ENCODE peak calls at places on chromosomes 6 and 20, in seven cellular contexts. One of them, this sample, is unnamed. For H3K27me3, the result is how much of the 10 kb centered on the place peaks cover.

GRCh38 chr6:50143011-50143719 is 93.4 kb upstream of the DEFB112 start:
- DNase-seq in fibroblast of lung: peak
- DNase-seq in neuronal stem cell: no peak
- DNase-seq in AG04450: no peak
- DNase-seq in adrenal gland: no peak
- DNase-seq in neural progenitor cell: no peak
- DNase-seq in dorsolateral prefrontal cortex: no peak
- DNase-seq in this sample: no peak

GRCh38 chr6:3324262-3324942 is 65.7 kb downstream of the PSMG4 start:
- DNase-seq in adrenal gland: peak
- DNase-seq in fibroblast of lung: peak
- DNase-seq in AG04450: peak
- DNase-seq in neuronal stem cell: no peak
- DNase-seq in dorsolateral prefrontal cortex: peak
- DNase-seq in neural progenitor cell: no peak
- DNase-seq in this sample: no peak

GRCh38 chr20:986733-987355 is 15.3 kb downstream of the RSPO4 start:
- DNase-seq in AG04450: no peak
- DNase-seq in neural progenitor cell: no peak
- DNase-seq in fibroblast of lung: no peak
- DNase-seq in neuronal stem cell: no peak
- DNase-seq in dorsolateral prefrontal cortex: no peak
- DNase-seq in adrenal gland: no peak
- DNase-seq in this sample: no peak

GRCh38 chr6:133254552-133255228 is 13.5 kb downstream of the EYA4 start:
- DNase-seq in adrenal gland: no peak
- DNase-seq in dorsolateral prefrontal cortex: no peak
- DNase-seq in fibroblast of lung: peak
- DNase-seq in neuronal stem cell: no peak
- DNase-seq in neural progenitor cell: no peak
- DNase-seq in AG04450: no peak
- DNase-seq in this sample: no peak

GRCh38 chr6:12348530-12349511 is 58.7 kb downstream of the EDN1 start:
- DNase-seq in fibroblast of lung: peak
- DNase-seq in AG04450: peak
- DNase-seq in adrenal gland: no peak
- DNase-seq in neural progenitor cell: no peak
- DNase-seq in dorsolateral prefrontal cortex: no peak
- DNase-seq in neuronal stem cell: no peak
- DNase-seq in this sample: no peak

GRCh38 chr6:137879301-137879700 is 12.2 kb downstream of the TNFAIP3 start:
- DNase-seq in fibroblast of lung: no peak
- DNase-seq in neural progenitor cell: no peak
- DNase-seq in adrenal gland: no peak
- DNase-seq in AG04450: no peak
- DNase-seq in dorsolateral prefrontal cortex: no peak
- DNase-seq in neuronal stem cell: no peak
- DNase-seq in this sample: no peak

GRCh38 chr6:28606424-28607391 is 81.0 kb downstream of the GPX5 start:
- DNase-seq in adrenal gland: no peak
- DNase-seq in dorsolateral prefrontal cortex: peak
- DNase-seq in neural progenitor cell: peak
- DNase-seq in neuronal stem cell: peak
- DNase-seq in fibroblast of lung: peak
- DNase-seq in AG04450: no peak
- DNase-seq in this sample: no peak

GRCh38 chr6:11609324-11610071 is 71.9 kb downstream of the TMEM170B start:
- DNase-seq in fibroblast of lung: peak
- DNase-seq in neuronal stem cell: no peak
- DNase-seq in AG04450: no peak
- DNase-seq in adrenal gland: peak
- DNase-seq in dorsolateral prefrontal cortex: no peak
- DNase-seq in neural progenitor cell: peak
- DNase-seq in this sample: no peak

GRCh38 chr20:4820833-4821518 is 99.3 kb downstream of the PRND start:
- DNase-seq in neural progenitor cell: no peak
- DNase-seq in fibroblast of lung: peak
- DNase-seq in neuronal stem cell: no peak
- DNase-seq in dorsolateral prefrontal cortex: peak
- DNase-seq in AG04450: peak
- DNase-seq in adrenal gland: peak
- DNase-seq in this sample: no peak

GRCh38 chr6:46113370-46113769 is 16.4 kb upstream of the ENPP4 start:
- DNase-seq in adrenal gland: no peak
- DNase-seq in AG04450: no peak
- DNase-seq in neuronal stem cell: no peak
- DNase-seq in neural progenitor cell: no peak
- DNase-seq in dorsolateral prefrontal cortex: no peak
- DNase-seq in fibroblast of lung: no peak
- DNase-seq in this sample: no peak

GRCh38 chr6:154308986-154309385 is 47.6 kb downstream of the IPCEF1 start:
- DNase-seq in neural progenitor cell: no peak
- DNase-seq in fibroblast of lung: no peak
- DNase-seq in adrenal gland: no peak
- DNase-seq in dorsolateral prefrontal cortex: no peak
- DNase-seq in AG04450: no peak
- DNase-seq in neuronal stem cell: no peak
- DNase-seq in this sample: no peak

GRCh38 chr6:44956426-44956825 is 371.7 kb upstream of the RUNX2 start:
- DNase-seq in neural progenitor cell: no peak
- DNase-seq in adrenal gland: no peak
- DNase-seq in dorsolateral prefrontal cortex: no peak
- DNase-seq in AG04450: no peak
- DNase-seq in neuronal stem cell: no peak
- DNase-seq in fibroblast of lung: no peak
- DNase-seq in this sample: no peak

GRCh38 chr6:44955145-44955544 is 373.0 kb upstream of the RUNX2 start:
- DNase-seq in adrenal gland: no peak
- DNase-seq in dorsolateral prefrontal cortex: no peak
- DNase-seq in fibroblast of lung: no peak
- DNase-seq in neural progenitor cell: no peak
- DNase-seq in neuronal stem cell: no peak
- DNase-seq in AG04450: no peak
- DNase-seq in this sample: no peak

GRCh38 chr6:44960898-44961297 is 367.2 kb upstream of the RUNX2 start:
- DNase-seq in dorsolateral prefrontal cortex: no peak
- DNase-seq in neural progenitor cell: no peak
- DNase-seq in AG04450: no peak
- DNase-seq in fibroblast of lung: peak
- DNase-seq in adrenal gland: no peak
- DNase-seq in neuronal stem cell: no peak
- DNase-seq in this sample: no peak

GRCh38 chr6:44954281-44954680 is 373.8 kb upstream of the RUNX2 start:
- DNase-seq in neuronal stem cell: no peak
- DNase-seq in dorsolateral prefrontal cortex: no peak
- DNase-seq in fibroblast of lung: no peak
- DNase-seq in AG04450: no peak
- DNase-seq in adrenal gland: no peak
- DNase-seq in neural progenitor cell: no peak
- DNase-seq in this sample: no peak

GRCh38 chr6:44957151-44957550 is 371.0 kb upstream of the RUNX2 start:
- DNase-seq in neural progenitor cell: no peak
- DNase-seq in AG04450: no peak
- DNase-seq in adrenal gland: no peak
- DNase-seq in fibroblast of lung: no peak
- DNase-seq in neuronal stem cell: no peak
- DNase-seq in dorsolateral prefrontal cortex: no peak
- DNase-seq in this sample: no peak
- H3K27me3 ChIP-seq in neural progenitor cell: under half
- H3K27me3 ChIP-seq in AG04450: under half
- H3K27me3 ChIP-seq in adrenal gland: under half
- H3K27me3 ChIP-seq in fibroblast of lung: under half
- H3K27me3 ChIP-seq in neuronal stem cell: under half
- H3K27me3 ChIP-seq in dorsolateral prefrontal cortex: under half
- H3K27me3 ChIP-seq in this sample: under half

GRCh38 chr20:56628015-56628872 is 862 bp upstream of the TFAP2C start:
- DNase-seq in AG04450: no peak
- DNase-seq in fibroblast of lung: no peak
- DNase-seq in neural progenitor cell: peak
- DNase-seq in adrenal gland: no peak
- DNase-seq in neuronal stem cell: no peak
- DNase-seq in dorsolateral prefrontal cortex: no peak
- DNase-seq in this sample: no peak

GRCh38 chr20:56630086-56630493 is 984 bp downstream of the TFAP2C start:
- DNase-seq in AG04450: no peak
- DNase-seq in adrenal gland: no peak
- DNase-seq in dorsolateral prefrontal cortex: no peak
- DNase-seq in neural progenitor cell: peak
- DNase-seq in fibroblast of lung: no peak
- DNase-seq in neuronal stem cell: peak
- DNase-seq in this sample: peak

GRCh38 chr20:56628873-56629463 is at the start of gene TFAP2C:
- DNase-seq in adrenal gland: peak
- DNase-seq in neuronal stem cell: peak
- DNase-seq in fibroblast of lung: no peak
- DNase-seq in neural progenitor cell: peak
- DNase-seq in dorsolateral prefrontal cortex: no peak
- DNase-seq in AG04450: no peak
- DNase-seq in this sample: peak

GRCh38 chr20:56630506-56631317 is 1.6 kb downstream of the TFAP2C start:
- DNase-seq in adrenal gland: no peak
- DNase-seq in dorsolateral prefrontal cortex: no peak
- DNase-seq in fibroblast of lung: no peak
- DNase-seq in neural progenitor cell: peak
- DNase-seq in AG04450: no peak
- DNase-seq in neuronal stem cell: no peak
- DNase-seq in this sample: peak

GRCh38 chr20:56629464-56630085 is 469 bp downstream of the TFAP2C start:
- DNase-seq in AG04450: no peak
- DNase-seq in fibroblast of lung: no peak
- DNase-seq in neural progenitor cell: peak
- DNase-seq in dorsolateral prefrontal cortex: no peak
- DNase-seq in neuronal stem cell: no peak
- DNase-seq in adrenal gland: no peak
- DNase-seq in this sample: peak
- H3K27ac ChIP-seq in AG04450: no peak
- H3K27ac ChIP-seq in fibroblast of lung: no peak
- H3K27ac ChIP-seq in neural progenitor cell: no peak
- H3K27ac ChIP-seq in dorsolateral prefrontal cortex: no peak
- H3K27ac ChIP-seq in neuronal stem cell: no peak
- H3K27ac ChIP-seq in adrenal gland: no peak
- H3K27ac ChIP-seq in this sample: peak

GRCh38 chr20:40744072-40744471 is 55.0 kb upstream of the MAFB start:
- DNase-seq in AG04450: no peak
- DNase-seq in neuronal stem cell: no peak
- DNase-seq in adrenal gland: no peak
- DNase-seq in dorsolateral prefrontal cortex: no peak
- DNase-seq in neural progenitor cell: no peak
- DNase-seq in fibroblast of lung: no peak
- DNase-seq in this sample: no peak

GRCh38 chr20:40743172-40743775 is 54.2 kb upstream of the MAFB start:
- DNase-seq in AG04450: no peak
- DNase-seq in neural progenitor cell: no peak
- DNase-seq in dorsolateral prefrontal cortex: no peak
- DNase-seq in neuronal stem cell: no peak
- DNase-seq in adrenal gland: no peak
- DNase-seq in fibroblast of lung: no peak
- DNase-seq in this sample: no peak

GRCh38 chr20:40741507-40742106 is 52.6 kb upstream of the MAFB start:
- DNase-seq in fibroblast of lung: peak
- DNase-seq in adrenal gland: peak
- DNase-seq in neural progenitor cell: peak
- DNase-seq in AG04450: no peak
- DNase-seq in dorsolateral prefrontal cortex: no peak
- DNase-seq in neuronal stem cell: peak
- DNase-seq in this sample: peak

GRCh38 chr20:40739841-40740240 is 50.8 kb upstream of the MAFB start:
- DNase-seq in AG04450: no peak
- DNase-seq in dorsolateral prefrontal cortex: no peak
- DNase-seq in fibroblast of lung: no peak
- DNase-seq in neural progenitor cell: no peak
- DNase-seq in adrenal gland: no peak
- DNase-seq in neuronal stem cell: no peak
- DNase-seq in this sample: no peak

GRCh38 chr20:40738976-40739375 is 49.9 kb upstream of the MAFB start:
- DNase-seq in neuronal stem cell: no peak
- DNase-seq in neural progenitor cell: no peak
- DNase-seq in adrenal gland: no peak
- DNase-seq in fibroblast of lung: no peak
- DNase-seq in AG04450: no peak
- DNase-seq in dorsolateral prefrontal cortex: no peak
- DNase-seq in this sample: no peak
- H3K27me3 ChIP-seq in neuronal stem cell: under half
- H3K27me3 ChIP-seq in neural progenitor cell: under half
- H3K27me3 ChIP-seq in adrenal gland: under half
- H3K27me3 ChIP-seq in fibroblast of lung: under half
- H3K27me3 ChIP-seq in AG04450: under half
- H3K27me3 ChIP-seq in dorsolateral prefrontal cortex: under half
- H3K27me3 ChIP-seq in this sample: under half

GRCh38 chr6:151317995-151318365 is 73.4 kb downstream of the ZBTB2 start:
- DNase-seq in neuronal stem cell: no peak
- DNase-seq in fibroblast of lung: no peak
- DNase-seq in dorsolateral prefrontal cortex: no peak
- DNase-seq in adrenal gland: no peak
- DNase-seq in neural progenitor cell: no peak
- DNase-seq in AG04450: no peak
- DNase-seq in this sample: no peak

GRCh38 chr6:151320140-151320539 is 71.2 kb downstream of the ZBTB2 start:
- DNase-seq in dorsolateral prefrontal cortex: no peak
- DNase-seq in neuronal stem cell: no peak
- DNase-seq in adrenal gland: no peak
- DNase-seq in AG04450: no peak
- DNase-seq in fibroblast of lung: no peak
- DNase-seq in neural progenitor cell: no peak
- DNase-seq in this sample: no peak

GRCh38 chr6:151313060-151313459 is 73.3 kb downstream of the AKAP12 start:
- DNase-seq in dorsolateral prefrontal cortex: no peak
- DNase-seq in adrenal gland: no peak
- DNase-seq in neuronal stem cell: no peak
- DNase-seq in neural progenitor cell: no peak
- DNase-seq in AG04450: no peak
- DNase-seq in fibroblast of lung: no peak
- DNase-seq in this sample: no peak

GRCh38 chr6:151321438-151321837 is 69.9 kb downstream of the ZBTB2 start:
- DNase-seq in dorsolateral prefrontal cortex: no peak
- DNase-seq in adrenal gland: no peak
- DNase-seq in AG04450: no peak
- DNase-seq in fibroblast of lung: no peak
- DNase-seq in neural progenitor cell: no peak
- DNase-seq in neuronal stem cell: no peak
- DNase-seq in this sample: no peak

DNA sequence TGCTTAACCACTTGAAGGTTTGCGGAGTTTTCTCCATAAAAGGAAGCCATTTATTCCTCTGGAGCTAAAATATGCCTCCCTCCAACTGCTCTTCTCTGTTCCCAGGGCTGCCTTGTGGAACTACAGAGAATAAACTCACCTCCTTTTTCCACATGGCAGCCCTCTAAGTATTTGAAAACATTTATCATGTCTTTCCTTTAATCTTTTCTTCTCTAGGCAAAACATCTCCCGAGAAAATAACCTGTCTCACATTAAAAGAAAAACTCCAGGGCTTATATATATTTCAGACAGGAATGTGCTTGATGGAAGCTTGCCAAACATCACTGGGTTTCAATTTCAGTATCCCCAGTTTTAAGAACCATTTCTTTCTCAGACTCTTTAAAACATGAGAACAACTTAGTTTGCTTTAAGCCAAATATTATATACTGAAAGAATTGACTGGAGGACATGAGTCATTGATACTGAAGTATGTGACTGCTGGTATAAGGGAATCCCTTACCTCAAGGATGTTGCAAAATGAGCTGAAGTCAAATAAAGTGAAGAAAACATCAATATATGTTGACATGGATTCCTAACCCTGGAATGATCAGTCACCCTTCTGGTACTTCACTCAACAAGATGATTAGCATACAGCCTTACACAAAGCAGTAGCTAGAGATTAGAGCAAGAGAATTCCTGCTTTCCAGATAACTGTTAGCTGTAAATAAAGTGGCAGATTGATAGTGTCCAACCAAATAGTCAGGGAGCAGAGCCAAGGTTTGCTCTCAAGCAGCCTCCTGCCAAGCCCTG is 74.0 kb downstream of the ZBTB2 start:
- DNase-seq in dorsolateral prefrontal cortex: no peak
- DNase-seq in neuronal stem cell: no peak
- DNase-seq in AG04450: no peak
- DNase-seq in neural progenitor cell: no peak
- DNase-seq in adrenal gland: no peak
- DNase-seq in fibroblast of lung: peak
- DNase-seq in this sample: no peak
- H3K27ac ChIP-seq in dorsolateral prefrontal cortex: no peak
- H3K27ac ChIP-seq in neuronal stem cell: no peak
- H3K27ac ChIP-seq in AG04450: peak
- H3K27ac ChIP-seq in neural progenitor cell: no peak
- H3K27ac ChIP-seq in adrenal gland: no peak
- H3K27ac ChIP-seq in fibroblast of lung: peak
- H3K27ac ChIP-seq in this sample: no peak

This sample was measured in prostate gland.